ENCODE peak calls at places on chromosomes 6 and 20, in five cellular contexts. One of them, this sample, is unnamed.

GRCh38 chr6:56482525-56482924 is 160.2 kb downstream of the DST start:
- DNase-seq in omental fat pad: no peak
- DNase-seq in stomach: peak
- DNase-seq in left lung: no peak
- DNase-seq in left ventricle myocardium inferior: no peak
- DNase-seq in this sample: no peak

GRCh38 chr6:163533443-163533842 is 118.9 kb downstream of the QKI start:
- DNase-seq in omental fat pad: no peak
- DNase-seq in left ventricle myocardium inferior: no peak
- DNase-seq in stomach: no peak
- DNase-seq in left lung: no peak
- DNase-seq in this sample: no peak

GRCh38 chr6:147986891-147987290 is 355.7 kb upstream of the SASH1 start:
- DNase-seq in left ventricle myocardium inferior: no peak
- DNase-seq in omental fat pad: no peak
- DNase-seq in stomach: no peak
- DNase-seq in left lung: no peak
- DNase-seq in this sample: no peak

GRCh38 chr20:21513181-21513663 is 642 bp downstream of the NKX2-2 start:
- DNase-seq in left ventricle myocardium inferior: no peak
- DNase-seq in stomach: no peak
- DNase-seq in left lung: no peak
- DNase-seq in omental fat pad: no peak
- DNase-seq in this sample: no peak

GRCh38 chr6:68771426-68771825 is 136.3 kb downstream of the ADGRB3 start:
- DNase-seq in omental fat pad: no peak
- DNase-seq in stomach: no peak
- DNase-seq in left ventricle myocardium inferior: no peak
- DNase-seq in left lung: no peak
- DNase-seq in this sample: no peak

GRCh38 chr6:15491255-15491985 is 171.4 kb downstream of the DTNBP1 start:
- DNase-seq in stomach: peak
- DNase-seq in omental fat pad: peak
- DNase-seq in left lung: peak
- DNase-seq in left ventricle myocardium inferior: peak
- DNase-seq in this sample: no peak

GRCh38 chr20:46995561-46996142 is 101.0 kb downstream of the EYA2 start:
- DNase-seq in omental fat pad: no peak
- DNase-seq in left ventricle myocardium inferior: no peak
- DNase-seq in left lung: no peak
- DNase-seq in stomach: no peak
- DNase-seq in this sample: no peak

GRCh38 chr6:125742433-125743120 is 6.9 kb upstream of the HEY2 start:
- DNase-seq in omental fat pad: no peak
- DNase-seq in left lung: no peak
- DNase-seq in left ventricle myocardium inferior: no peak
- DNase-seq in stomach: no peak
- DNase-seq in this sample: no peak

GRCh38 chr6:57205550-57206328 is 16.4 kb downstream of the RAB23 start:
- DNase-seq in stomach: no peak
- DNase-seq in left lung: no peak
- DNase-seq in omental fat pad: no peak
- DNase-seq in left ventricle myocardium inferior: no peak
- DNase-seq in this sample: no peak

GRCh38 chr6:88165087-88165876 is 865 bp downstream of the CNR1 start:
- DNase-seq in left lung: no peak
- DNase-seq in omental fat pad: no peak
- DNase-seq in stomach: no peak
- DNase-seq in left ventricle myocardium inferior: no peak
- DNase-seq in this sample: no peak

GRCh38 chr6:114339706-114340105 is 3.1 kb downstream of the HS3ST5 start:
- DNase-seq in omental fat pad: no peak
- DNase-seq in left ventricle myocardium inferior: no peak
- DNase-seq in left lung: no peak
- DNase-seq in stomach: no peak
- DNase-seq in this sample: no peak

GRCh38 chr20:45969712-45970634 is 2.0 kb downstream of the ZNF335 start:
- DNase-seq in omental fat pad: peak
- DNase-seq in stomach: no peak
- DNase-seq in left lung: no peak
- DNase-seq in left ventricle myocardium inferior: no peak
- DNase-seq in this sample: peak

GRCh38 chr6:22727709-22728108 is 158.3 kb downstream of the HDGFL1 start:
- DNase-seq in omental fat pad: no peak
- DNase-seq in stomach: no peak
- DNase-seq in left lung: no peak
- DNase-seq in left ventricle myocardium inferior: no peak
- DNase-seq in this sample: no peak

GRCh38 chr6:42960243-42961019 is at the start of gene GNMT:
- DNase-seq in omental fat pad: no peak
- DNase-seq in left lung: peak
- DNase-seq in stomach: peak
- DNase-seq in left ventricle myocardium inferior: peak
- DNase-seq in this sample: no peak

GRCh38 chr20:3470627-3471396 is at the start of gene ATRN:
- DNase-seq in stomach: peak
- DNase-seq in left ventricle myocardium inferior: peak
- DNase-seq in omental fat pad: peak
- DNase-seq in left lung: peak
- DNase-seq in this sample: peak

GRCh38 chr6:56860466-56860865 is 94.4 kb upstream of the BEND6 start:
- DNase-seq in stomach: no peak
- DNase-seq in omental fat pad: no peak
- DNase-seq in left lung: no peak
- DNase-seq in left ventricle myocardium inferior: no peak
- DNase-seq in this sample: no peak

GRCh38 chr20:59573837-59574236 is 30.5 kb upstream of the PHACTR3 start:
- DNase-seq in left lung: no peak
- DNase-seq in left ventricle myocardium inferior: no peak
- DNase-seq in omental fat pad: no peak
- DNase-seq in stomach: no peak
- DNase-seq in this sample: no peak

GRCh38 chr20:33460711-33461110 is 17.1 kb upstream of the SNTA1 start:
- DNase-seq in left ventricle myocardium inferior: no peak
- DNase-seq in stomach: no peak
- DNase-seq in omental fat pad: no peak
- DNase-seq in left lung: no peak
- DNase-seq in this sample: no peak

GRCh38 chr6:28167926-28168325 is 26.2 kb downstream of the ZKSCAN8 start:
- DNase-seq in left lung: no peak
- DNase-seq in omental fat pad: no peak
- DNase-seq in left ventricle myocardium inferior: no peak
- DNase-seq in stomach: no peak
- DNase-seq in this sample: no peak

GRCh38 chr6:39040080-39040673 is 8.4 kb upstream of the GLP1R start:
- DNase-seq in left ventricle myocardium inferior: no peak
- DNase-seq in left lung: no peak
- DNase-seq in omental fat pad: no peak
- DNase-seq in stomach: no peak
- DNase-seq in this sample: no peak

GRCh38 chr6:30238178-30238795 is 25.1 kb upstream of the TRIM26 start:
- DNase-seq in left lung: no peak
- DNase-seq in stomach: no peak
- DNase-seq in left ventricle myocardium inferior: no peak
- DNase-seq in omental fat pad: no peak
- DNase-seq in this sample: no peak

GRCh38 chr6:9126845-9127560 is 691.7 kb upstream of the SLC35B3 start:
- DNase-seq in left lung: no peak
- DNase-seq in omental fat pad: no peak
- DNase-seq in left ventricle myocardium inferior: no peak
- DNase-seq in stomach: no peak
- DNase-seq in this sample: no peak

GRCh38 chr6:143732539-143732938 is 54.8 kb downstream of the PHACTR2 start:
- DNase-seq in omental fat pad: no peak
- DNase-seq in stomach: no peak
- DNase-seq in left lung: no peak
- DNase-seq in left ventricle myocardium inferior: no peak
- DNase-seq in this sample: no peak

GRCh38 chr6:150395388-150396009 is 26.7 kb downstream of the IYD start:
- DNase-seq in omental fat pad: no peak
- DNase-seq in stomach: no peak
- DNase-seq in left lung: peak
- DNase-seq in left ventricle myocardium inferior: no peak
- DNase-seq in this sample: no peak

GRCh38 chr20:53981752-53982437 is 88.5 kb downstream of the BCAS1 start:
- DNase-seq in left lung: no peak
- DNase-seq in omental fat pad: no peak
- DNase-seq in stomach: no peak
- DNase-seq in left ventricle myocardium inferior: no peak
- DNase-seq in this sample: no peak

GRCh38 chr6:10403385-10404106 is 11.3 kb downstream of the TFAP2A start:
- DNase-seq in stomach: no peak
- DNase-seq in omental fat pad: no peak
- DNase-seq in left lung: no peak
- DNase-seq in left ventricle myocardium inferior: no peak
- DNase-seq in this sample: no peak

GRCh38 chr6:21665436-21666199 is 72.1 kb downstream of the SOX4 start:
- DNase-seq in left ventricle myocardium inferior: no peak
- DNase-seq in omental fat pad: no peak
- DNase-seq in stomach: no peak
- DNase-seq in left lung: peak
- DNase-seq in this sample: no peak

DNA sequence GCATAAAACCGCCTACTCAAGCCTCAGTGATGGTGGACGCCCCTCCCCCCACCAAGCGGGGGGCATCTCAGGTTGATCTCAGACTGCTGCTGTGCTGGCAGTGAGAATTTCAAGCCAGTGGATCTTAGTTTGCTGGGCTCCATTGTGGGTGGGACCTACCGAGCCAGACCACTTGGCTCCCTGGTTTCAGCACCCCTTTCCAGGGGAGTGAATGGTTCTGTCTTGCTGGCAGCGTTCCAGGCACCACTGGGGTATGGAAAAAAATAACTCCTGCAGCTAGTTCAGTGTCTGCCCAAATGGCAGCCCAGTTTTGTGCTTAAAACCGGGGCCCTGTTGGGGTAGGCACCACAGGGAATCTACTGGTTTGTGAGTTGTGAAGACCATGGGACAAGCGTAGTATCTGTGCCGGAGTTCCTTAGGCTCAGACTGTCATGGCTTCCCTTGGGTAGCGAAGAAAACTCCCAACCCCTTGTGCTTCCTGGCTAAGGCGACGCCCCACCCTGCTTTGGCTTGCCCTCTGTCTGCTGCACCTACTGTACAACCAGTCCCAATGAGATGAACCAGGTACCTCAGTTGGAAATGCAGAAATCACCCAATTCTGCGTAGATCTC is 1334.5 kb upstream of the ADGRB3 start:
- DNase-seq in left ventricle myocardium inferior: no peak
- DNase-seq in left lung: no peak
- DNase-seq in stomach: no peak
- DNase-seq in omental fat pad: no peak
- DNase-seq in this sample: peak
- TF ChIP-seq CTCF in left ventricle myocardium inferior: no peak
- TF ChIP-seq CTCF in left lung: no peak
- TF ChIP-seq CTCF in stomach: no peak
- TF ChIP-seq CTCF in omental fat pad: no peak
- TF ChIP-seq CTCF in this sample: no peak

DNA sequence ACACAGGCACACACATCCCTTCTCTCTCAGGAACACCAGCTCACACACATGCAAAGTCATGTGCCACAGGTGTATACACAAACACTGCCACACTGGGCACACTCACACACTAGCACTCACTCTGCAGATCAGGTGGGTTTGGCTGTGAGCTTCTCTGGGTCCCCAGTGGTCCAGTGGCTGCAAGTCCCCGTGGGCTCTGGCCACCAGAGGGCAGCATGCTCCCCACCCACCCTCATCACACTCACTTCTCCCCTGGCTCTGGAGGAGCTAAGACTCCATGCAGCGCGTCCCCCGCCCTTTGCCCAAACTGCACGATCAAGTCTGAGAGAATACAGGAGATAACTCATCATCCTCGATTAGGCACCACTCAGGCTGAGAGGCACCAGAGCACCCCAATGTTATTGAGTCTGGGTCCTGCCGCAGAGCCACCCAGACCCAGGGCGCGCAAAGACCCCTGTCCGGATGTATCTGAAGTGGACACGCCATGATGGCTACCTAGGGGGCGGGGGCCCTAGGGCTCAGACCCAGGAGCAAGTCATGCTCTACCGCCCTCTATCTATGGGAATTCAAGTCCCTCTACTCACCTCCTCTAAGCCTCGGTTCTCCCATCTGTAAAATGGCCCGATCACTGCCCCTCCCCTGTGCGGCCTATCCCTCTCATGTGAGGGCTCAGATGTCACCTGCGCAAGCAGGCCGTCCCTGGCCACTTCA is 90.5 kb downstream of the GRM4 start:
- DNase-seq in left ventricle myocardium inferior: peak
- DNase-seq in omental fat pad: peak
- DNase-seq in stomach: peak
- DNase-seq in left lung: peak
- DNase-seq in this sample: no peak
- TF ChIP-seq CTCF in left ventricle myocardium inferior: peak
- TF ChIP-seq CTCF in omental fat pad: no peak
- TF ChIP-seq CTCF in stomach: peak
- TF ChIP-seq CTCF in left lung: peak
- TF ChIP-seq CTCF in this sample: peak

GRCh38 chr6:123213921-123214320 is 217.9 kb downstream of the CLVS2 start:
- DNase-seq in stomach: no peak
- DNase-seq in left lung: no peak
- DNase-seq in omental fat pad: no peak
- DNase-seq in left ventricle myocardium inferior: no peak
- DNase-seq in this sample: no peak

GRCh38 chr6:123211777-123212545 is 215.9 kb downstream of the CLVS2 start:
- DNase-seq in omental fat pad: no peak
- DNase-seq in left lung: no peak
- DNase-seq in left ventricle myocardium inferior: no peak
- DNase-seq in stomach: no peak
- DNase-seq in this sample: no peak

GRCh38 chr6:123210645-123211044 is 214.6 kb downstream of the CLVS2 start:
- DNase-seq in left ventricle myocardium inferior: no peak
- DNase-seq in left lung: no peak
- DNase-seq in stomach: no peak
- DNase-seq in omental fat pad: no peak
- DNase-seq in this sample: no peak

GRCh38 chr6:123215211-123215610 is 219.2 kb downstream of the CLVS2 start:
- DNase-seq in stomach: no peak
- DNase-seq in left lung: no peak
- DNase-seq in omental fat pad: no peak
- DNase-seq in left ventricle myocardium inferior: no peak
- DNase-seq in this sample: no peak

DNA sequence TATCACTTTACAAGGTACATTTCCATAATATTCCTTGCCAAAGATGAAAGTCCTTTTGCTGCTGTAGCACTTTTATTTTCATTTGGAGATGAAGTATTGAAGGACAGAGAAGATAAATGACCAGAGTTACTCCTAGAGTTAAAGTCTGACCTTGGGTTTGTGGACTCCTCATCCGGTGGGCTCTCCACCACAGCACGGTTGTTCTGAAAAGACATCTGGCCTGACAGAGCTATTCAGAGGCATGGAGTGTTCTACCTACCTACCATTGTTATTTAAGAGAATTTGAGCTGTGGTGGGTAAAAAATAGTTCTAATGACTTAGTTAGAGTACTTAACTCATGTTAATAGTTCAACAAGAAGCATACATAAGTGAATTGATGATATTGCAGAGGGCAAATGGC is 218.4 kb downstream of the CLVS2 start:
- DNase-seq in left lung: no peak
- DNase-seq in stomach: no peak
- DNase-seq in omental fat pad: no peak
- DNase-seq in left ventricle myocardium inferior: no peak
- DNase-seq in this sample: no peak
- TF ChIP-seq CTCF in left lung: no peak
- TF ChIP-seq CTCF in stomach: no peak
- TF ChIP-seq CTCF in omental fat pad: no peak
- TF ChIP-seq CTCF in left ventricle myocardium inferior: no peak
- TF ChIP-seq CTCF in this sample: no peak

GRCh38 chr20:25481235-25481917 is 73.9 kb downstream of the GINS1 start:
- DNase-seq in stomach: no peak
- DNase-seq in left ventricle myocardium inferior: no peak
- DNase-seq in left lung: no peak
- DNase-seq in omental fat pad: no peak
- DNase-seq in this sample: no peak
- TF ChIP-seq CTCF in stomach: no peak
- TF ChIP-seq CTCF in left ventricle myocardium inferior: no peak
- TF ChIP-seq CTCF in left lung: no peak
- TF ChIP-seq CTCF in omental fat pad: no peak
- TF ChIP-seq CTCF in this sample: peak